ENCODE peak calls at places on chromosomes 6 and 20, in five cellular contexts. A is GM12891, X is suprapubic skin, C is IMR-90, P is A549. S is an unnamed sample.

GRCh38 chr20:36400901-36401300 is 94.8 kb downstream of the DLGAP4 start:
- DNase-seq in A (no peak), P (no peak), X (no peak), C (no peak), S (no peak)

GRCh38 chr6:17907467-17908229 is 79.8 kb downstream of the KIF13A start:
- DNase-seq in C (peak; percentile 100), P (peak; percentile 66), A (no peak), X (peak; percentile 86), S (peak; percentile 26)

GRCh38 chr6:34189806-34190503 is 44.1 kb upstream of the GRM4 start:
- DNase-seq in P (no peak), X (no peak), A (no peak), C (no peak), S (no peak)

GRCh38 chr6:6696867-6697531 is 108.5 kb downstream of the LY86 start:
- DNase-seq in C (peak; percentile 65), X (no peak), P (peak; percentile 33), A (no peak), S (peak; percentile 68)

GRCh38 chr6:108632441-108632840 is 71.7 kb downstream of the FOXO3 start:
- DNase-seq in C (no peak), X (no peak), P (no peak), A (no peak), S (no peak)

GRCh38 chr6:20319520-20320357 is 81.9 kb upstream of the E2F3 start:
- DNase-seq in X (no peak), C (no peak), P (no peak), A (peak; percentile 67), S (no peak)

GRCh38 chr20:45704969-45705637 is at the start of gene WFDC10B:
- DNase-seq in C (no peak), A (no peak), X (no peak), P (no peak), S (no peak)

GRCh38 chr6:90859056-90859455 is 272.2 kb upstream of the MAP3K7 start:
- DNase-seq in C (no peak), X (no peak), A (no peak), P (no peak), S (no peak)

GRCh38 chr20:60255426-60255825 is 297.2 kb downstream of the CDH26 start:
- DNase-seq in P (no peak), C (no peak), X (no peak), A (no peak), S (no peak)

GRCh38 chr6:122609881-122610689 is at the start of gene PKIB:
- DNase-seq in P (peak; percentile 60), C (peak; percentile 51), X (peak; percentile 78), A (peak; percentile 45), S (peak; percentile 13)
- TF ChIP-seq POLR2A in P (no peak), C (no peak), X (no peak), A (no peak), S (no peak)

DNA sequence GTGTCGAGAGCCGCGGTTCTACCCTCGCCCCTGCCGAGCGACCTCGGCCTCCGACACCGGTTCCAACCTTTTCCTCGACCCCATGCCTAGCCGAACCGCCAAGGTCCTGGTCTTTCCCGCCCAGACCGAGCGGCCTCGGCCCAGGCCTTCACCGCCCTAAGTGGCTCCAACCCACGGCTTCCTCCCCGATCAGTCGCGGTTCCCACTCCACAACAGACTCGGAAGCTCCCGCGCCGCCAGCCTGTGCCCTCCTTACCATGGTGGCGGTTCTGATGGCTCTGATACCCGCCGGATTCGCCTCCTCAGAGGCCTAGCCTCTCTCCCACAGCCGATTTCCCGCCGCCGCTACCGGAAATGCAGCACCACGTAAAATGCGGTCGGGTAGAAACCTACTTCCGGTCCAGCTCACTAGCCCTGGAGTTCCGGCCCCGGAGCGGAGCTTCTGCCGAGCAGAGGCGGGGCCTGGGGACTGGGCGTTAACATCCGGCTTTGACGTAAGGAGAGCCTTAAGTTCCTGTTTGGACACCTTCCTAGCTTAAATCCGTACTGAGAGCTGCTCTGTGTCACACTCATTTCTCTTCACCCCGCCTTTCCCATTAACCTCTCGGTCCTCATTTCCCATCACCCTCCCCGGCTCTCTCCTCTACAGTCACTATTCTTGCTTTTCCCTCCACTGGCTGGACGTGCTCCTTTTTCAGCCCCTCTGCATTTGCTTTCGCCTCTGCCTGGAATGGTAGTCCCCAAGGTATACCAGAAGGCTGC is at the start of gene SNRPB:
- DNase-seq in P (peak; percentile 99), C (peak; percentile 99), X (peak; percentile 99), A (peak; percentile 85), S (peak; percentile 96)
- TF ChIP-seq POLR2A in P (peak; percentile 91), C (peak; percentile 87), X (peak; percentile 39), A (peak; percentile 97), S (peak; percentile 93)

GRCh38 chr6:149484733-149485700 is at the start of gene ZC3H12D:
- DNase-seq in X (peak; percentile 74), C (peak; percentile 33), P (peak; percentile 34), A (no peak), S (no peak)
- TF ChIP-seq POLR2A in X (no peak), C (no peak), P (no peak), A (peak; percentile 52), S (no peak)

GRCh38 chr6:43670623-43670986 is 17.0 kb downstream of the MRPS18A start:
- DNase-seq in A (no peak), X (no peak), P (no peak), C (no peak), S (no peak)
- TF ChIP-seq POLR2A in A (peak; percentile 34), X (no peak), P (no peak), C (no peak), S (no peak)

DNA sequence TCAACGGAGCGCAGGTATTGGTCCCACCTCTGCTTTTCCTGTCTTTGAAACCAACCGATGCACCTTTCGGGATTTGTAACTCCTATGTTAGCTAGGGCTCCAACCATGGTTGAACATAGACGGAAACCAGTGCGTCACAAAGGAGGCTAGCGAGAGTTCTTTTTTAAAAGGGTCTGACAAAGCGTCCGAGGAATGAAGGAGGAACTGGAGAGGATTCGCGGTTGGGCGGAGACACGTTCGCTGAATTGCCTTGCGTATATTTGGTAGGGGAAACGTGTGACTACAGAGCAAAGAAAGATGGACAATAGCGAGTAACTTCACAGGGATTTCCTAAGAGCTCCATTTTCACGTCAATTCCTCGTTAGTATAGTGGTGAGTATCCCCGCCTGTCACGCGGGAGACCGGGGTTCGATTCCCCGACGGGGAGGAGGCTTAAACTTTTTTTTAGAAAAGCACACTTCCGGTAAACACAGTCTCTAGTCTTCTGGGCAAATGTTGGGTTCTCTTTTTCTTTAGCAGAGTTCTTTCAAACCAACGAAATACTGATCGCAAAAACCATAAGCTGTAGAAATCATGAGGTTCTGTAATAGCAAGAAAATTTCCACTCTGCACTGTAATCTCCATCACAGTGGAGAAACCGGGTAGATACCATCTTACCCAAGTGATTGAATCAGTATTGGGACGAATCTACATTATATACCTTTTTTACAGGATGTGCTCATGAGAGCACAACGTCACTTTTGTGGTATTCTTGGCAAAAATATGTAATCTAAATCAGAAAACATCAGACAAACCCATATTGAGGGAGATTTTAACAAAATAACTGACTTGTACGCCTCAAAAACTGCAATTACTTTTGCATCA is 6.6 kb upstream of the ZNF184 start:
- DNase-seq in A (peak; percentile 13), C (peak; percentile 96), X (peak; percentile 88), P (peak; percentile 40), S (peak; percentile 88)
- TF ChIP-seq POLR2A in A (peak; percentile 48), C (peak; percentile 49), X (no peak), P (no peak), S (peak; percentile 25)

DNA sequence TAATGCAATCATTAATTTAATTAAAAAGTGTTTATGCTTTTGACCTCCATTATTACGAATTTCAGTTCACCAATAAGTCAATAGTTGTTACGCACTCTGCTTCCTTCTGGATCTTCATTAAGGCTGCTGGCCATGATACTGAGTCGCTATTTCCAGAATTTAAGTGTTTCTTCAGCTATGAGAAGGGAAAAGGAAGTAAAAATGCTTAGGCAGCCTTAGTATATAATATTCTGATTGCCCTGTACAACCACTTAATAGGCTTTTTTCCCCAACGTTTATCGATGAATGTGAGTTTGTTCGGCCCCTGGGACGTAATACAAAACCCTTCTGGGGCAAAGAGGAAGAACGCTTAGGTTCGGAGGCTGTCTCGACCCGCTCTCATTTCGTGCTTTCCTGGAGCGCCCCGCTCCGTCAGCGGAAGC is 644 bp downstream of the OARD1 start:
- DNase-seq in P (peak; percentile 63), X (no peak), A (no peak), C (peak; percentile 76), S (no peak)
- TF ChIP-seq POLR2A in P (peak; percentile 69), X (no peak), A (peak; percentile 79), C (peak; percentile 83), S (no peak)

DNA sequence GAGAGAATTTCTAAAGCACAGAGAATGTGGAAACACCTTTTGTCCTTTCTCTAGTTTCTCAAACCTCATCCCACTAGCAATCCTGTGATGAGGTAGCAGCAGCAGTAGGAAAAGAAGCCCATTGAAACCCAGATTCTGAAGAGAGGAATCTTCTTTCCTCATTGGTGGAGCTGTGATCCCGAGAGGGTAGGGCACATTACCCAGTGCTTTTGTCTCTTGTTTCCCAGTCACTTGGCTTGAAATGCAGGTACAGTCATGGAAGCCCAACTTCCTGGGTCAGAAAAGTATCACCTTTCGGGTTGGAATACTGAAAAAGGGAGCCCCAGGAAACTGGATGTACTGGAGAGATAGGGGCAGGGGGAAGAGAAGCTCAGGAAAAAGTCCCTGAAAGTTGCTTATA is 417.4 kb downstream of the TBC1D32 start:
- DNase-seq in X (no peak), P (no peak), C (no peak), A (no peak), S (no peak)
- TF ChIP-seq POLR2A in X (no peak), P (no peak), C (no peak), A (no peak), S (no peak)

GRCh38 chr6:138104618-138105213 is 2.5 kb downstream of the PERP start:
- DNase-seq in C (no peak), X (no peak), A (no peak), P (no peak), S (no peak)

GRCh38 chr6:138105446-138105845 is 1.8 kb downstream of the PERP start:
- DNase-seq in P (peak; percentile 28), A (no peak), C (no peak), X (no peak), S (no peak)

GRCh38 chr6:138106665-138107077 is 548 bp downstream of the PERP start:
- DNase-seq in C (no peak), X (no peak), P (no peak), A (no peak), S (no peak)

GRCh38 chr6:138107078-138107751 is at the start of gene PERP:
- DNase-seq in X (peak; percentile 86), P (peak; percentile 63), A (peak; percentile 52), C (peak; percentile 38), S (peak; percentile 63)

GRCh38 chr6:138105880-138106664 is 1.1 kb downstream of the PERP start:
- DNase-seq in P (no peak), A (no peak), C (peak; percentile 15), X (no peak), S (no peak)
- TF ChIP-seq POLR2A in P (no peak), A (no peak), C (no peak), X (no peak), S (no peak)

GRCh38 chr20:2521369-2522305 is 12.9 kb upstream of the ZNF343 start:
- DNase-seq in P (peak; percentile 50), C (peak; percentile 46), X (no peak), A (no peak), S (peak; percentile 45)

GRCh38 chr20:2527762-2528161 is 8.6 kb upstream of the TMC2 start:
- DNase-seq in A (no peak), C (no peak), X (no peak), P (no peak), S (no peak)

GRCh38 chr20:2528671-2529070 is 7.7 kb upstream of the TMC2 start:
- DNase-seq in X (no peak), A (no peak), C (no peak), P (no peak), S (no peak)

GRCh38 chr20:2523919-2524434 is 12.4 kb upstream of the TMC2 start:
- DNase-seq in X (no peak), C (no peak), P (no peak), A (no peak), S (no peak)

GRCh38 chr20:2524435-2525272 is 11.7 kb upstream of the TMC2 start:
- DNase-seq in X (peak; percentile 92), A (peak; percentile 77), P (peak; percentile 80), C (peak; percentile 66), S (peak; percentile 91)
- TF ChIP-seq POLR2A in X (no peak), A (peak; percentile 46), P (no peak), C (peak; percentile 46), S (peak; percentile 74)

S was measured in ovary.